ENCODE peak calls at places on chromosomes 5 and 9, in eight cellular contexts. K is right lobe of liver, N is heart left ventricle, O is WERI-Rb-1, F is PC-9, I is ovary, A is right atrium auricular region, S is hepatocyte. G is an unnamed sample.

GRCh38 chr9:135244751-135245221 is 157.3 kb downstream of the OLFM1 start:
- DNase-seq in S (no peak), O (no peak), I (no peak), A (no peak), N (peak), F (no peak), K (peak), G (no peak)

GRCh38 chr9:112224401-112225289 is 49.5 kb upstream of the SUSD1 start:
- DNase-seq in S (no peak), F (no peak), I (no peak), A (no peak), N (no peak), K (no peak), O (no peak), G (no peak)

GRCh38 chr9:69542048-69542447 is 130.1 kb downstream of the APBA1 start:
- DNase-seq in F (no peak), S (no peak), K (no peak), I (no peak), N (no peak), O (no peak), A (no peak), G (no peak)

GRCh38 chr9:22052376-22052945 is 43.4 kb upstream of the CDKN2B start:
- DNase-seq in A (no peak), K (no peak), F (peak), I (no peak), O (no peak), S (peak), N (no peak), G (no peak)

GRCh38 chr9:2418619-2419018 is 203.0 kb upstream of the VLDLR start:
- DNase-seq in O (no peak), I (peak), F (no peak), K (no peak), N (no peak), A (no peak), S (no peak), G (no peak)

GRCh38 chr9:133342083-133342406 is 5.9 kb downstream of the MED22 start:
- DNase-seq in O (peak), K (no peak), S (no peak), I (no peak), F (no peak), A (no peak), N (no peak), G (no peak)

GRCh38 chr5:6745706-6746217 is 32.5 kb downstream of the TENT4A start:
- DNase-seq in N (no peak), A (no peak), F (peak), S (peak), O (peak), K (no peak), I (no peak), G (no peak)

GRCh38 chr9:105216440-105217178 is 27.8 kb upstream of the SLC44A1 start:
- DNase-seq in N (peak), O (no peak), A (no peak), F (no peak), K (peak), I (no peak), S (no peak), G (peak)

GRCh38 chr9:108003551-108003950 is 514.0 kb upstream of the KLF4 start:
- DNase-seq in F (no peak), O (no peak), S (no peak), A (no peak), K (no peak), N (no peak), I (no peak), G (no peak)

GRCh38 chr9:73715591-73715990 is 563.9 kb downstream of the ANXA1 start:
- DNase-seq in S (no peak), O (no peak), I (no peak), K (no peak), F (no peak), N (no peak), A (no peak), G (no peak)

DNA sequence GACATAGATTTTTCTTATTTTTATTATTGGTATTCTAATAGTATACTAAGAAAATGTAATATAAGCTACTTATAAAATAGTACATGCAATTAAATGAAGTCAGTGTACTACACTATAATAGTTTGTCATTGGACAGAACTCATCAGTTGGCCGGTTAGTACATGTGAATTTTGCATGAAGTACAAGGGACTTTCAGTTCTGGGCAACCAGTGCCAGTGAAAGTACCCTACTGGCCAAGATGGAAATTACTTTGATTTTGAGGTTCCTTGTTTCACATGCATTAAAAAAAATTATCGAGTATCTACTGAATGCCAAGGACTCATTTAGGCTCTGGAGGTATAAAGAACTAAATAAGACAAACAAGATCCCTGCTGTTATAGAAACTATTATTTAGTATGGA is 213.4 kb upstream of the ELL2 start:
- DNase-seq in S (no peak), O (no peak), K (no peak), A (no peak), I (no peak), N (no peak), F (no peak), G (no peak)
- TF ChIP-seq CTCF in S (no peak), O (peak), K (peak), A (peak), I (no peak), N (no peak), F (peak), G (no peak)

DNA sequence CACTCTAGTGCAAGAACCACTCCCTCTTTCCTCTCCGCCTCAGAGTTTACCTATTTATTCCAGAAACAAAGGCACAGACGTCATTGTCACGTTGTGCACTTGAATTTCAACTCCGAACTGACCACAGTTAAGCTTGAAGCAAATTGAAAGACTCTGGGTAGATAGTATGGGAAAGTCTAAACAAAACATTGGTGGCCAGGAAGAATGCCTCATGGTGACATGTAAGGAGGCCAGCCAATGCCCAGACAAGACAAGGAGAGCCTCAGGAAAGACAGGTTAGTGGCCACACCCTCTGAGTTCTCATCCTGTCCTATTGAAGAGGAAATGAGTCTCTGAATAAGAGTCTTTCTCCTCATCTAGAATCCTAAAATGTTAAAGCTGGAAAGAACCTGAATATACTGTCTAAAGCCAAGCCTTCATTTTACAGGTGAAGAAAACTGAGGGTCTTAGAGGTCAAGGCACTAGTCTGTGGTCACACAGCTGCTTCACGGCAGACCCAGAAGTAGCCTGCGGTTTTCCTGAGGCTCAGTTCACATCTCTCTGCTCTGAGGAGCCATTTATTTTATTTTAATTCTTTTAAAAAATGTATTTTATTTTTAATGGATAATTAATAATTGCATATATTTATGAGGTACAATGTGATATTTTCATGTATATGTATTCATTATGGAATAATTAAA is 30.2 kb downstream of the ZFAND5 start:
- DNase-seq in K (no peak), S (no peak), A (no peak), O (no peak), I (no peak), F (no peak), N (no peak), G (no peak)
- H3K4me3 ChIP-seq in K (no peak), S (no peak), A (no peak), O (no peak), I (no peak), F (no peak), N (no peak), G (no peak)

DNA sequence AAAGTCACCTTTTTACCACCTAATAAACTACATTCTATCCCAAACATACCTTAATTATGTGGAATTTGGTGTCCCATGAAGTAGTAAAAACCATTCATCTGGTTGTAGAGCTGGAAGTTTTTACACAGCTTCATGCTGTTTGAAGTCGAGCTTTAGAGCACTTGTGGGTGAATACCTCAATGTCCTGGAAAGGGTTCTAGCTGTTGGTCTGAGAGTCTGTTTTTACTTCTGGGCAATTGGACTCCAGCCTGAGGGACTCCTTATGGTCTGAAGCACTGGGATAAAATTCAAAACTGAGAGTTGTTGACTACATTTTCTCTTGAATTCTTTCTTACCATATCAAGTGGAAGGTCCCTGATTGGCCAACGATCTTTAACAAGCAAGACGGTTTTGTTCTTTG is 53.6 kb downstream of the LRRC70 start:
- DNase-seq in O (no peak), I (no peak), F (no peak), S (no peak), N (no peak), K (no peak), A (no peak), G (no peak)
- H3K27ac ChIP-seq in O (no peak), I (no peak), F (no peak), S (no peak), N (no peak), K (no peak), A (no peak), G (no peak)

GRCh38 chr9:34515959-34516358 is 6.8 kb downstream of the ENHO start:
- DNase-seq in F (no peak), A (no peak), I (no peak), O (no peak), N (no peak), K (no peak), S (no peak), G (no peak)
- TF ChIP-seq CTCF in F (no peak), A (no peak), I (no peak), O (no peak), N (no peak), K (no peak), S (no peak), G (no peak)

DNA sequence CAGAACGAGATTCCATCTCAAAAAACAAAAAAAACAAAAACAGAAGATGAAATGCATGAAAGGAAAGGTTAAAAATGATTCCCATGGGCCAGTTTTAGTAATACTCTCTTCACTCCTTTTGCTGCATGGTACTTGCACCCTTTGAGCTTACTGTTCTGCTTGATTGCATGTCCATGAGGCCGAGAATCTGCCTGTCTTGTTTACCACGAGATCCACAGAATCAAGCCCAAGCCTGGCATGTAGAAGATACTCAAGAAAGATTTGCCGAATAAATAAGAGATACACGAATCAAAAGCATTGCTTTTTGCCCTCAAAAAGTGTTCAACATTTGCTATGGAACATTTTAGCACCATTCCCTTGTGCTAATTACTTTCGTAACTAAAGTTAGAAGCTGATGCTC is 1.1 kb downstream of the FAXDC2 start:
- DNase-seq in N (no peak), I (no peak), O (no peak), S (no peak), K (no peak), A (no peak), F (no peak), G (no peak)
- H3K4me3 ChIP-seq in N (no peak), I (peak), O (no peak), S (no peak), K (no peak), A (peak), F (no peak), G (peak)

GRCh38 chr9:35548571-35548970 is 56.5 kb upstream of the TESK1 start:
- DNase-seq in F (no peak), K (no peak), O (no peak), S (no peak), A (no peak), I (no peak), N (no peak), G (no peak)
- H3K27ac ChIP-seq in F (no peak), K (no peak), O (no peak), S (no peak), A (no peak), I (no peak), N (no peak), G (no peak)